ENCODE peak calls at places on chromosomes 3 and 15, in seven cellular contexts. G is fibroblast of lung, H is WTC11, U is germinal center, N is HCT116, O is stomach, Z is AML-193. Q is an unnamed sample.

GRCh38 chr3:46987485-46988401 is 8.3 kb downstream of the NBEAL2 start:
- DNase-seq in O (peak), H (peak), U (peak), N (no peak), G (no peak), Z (peak), Q (peak)

GRCh38 chr15:25504307-25504706 is 65.5 kb upstream of the UBE3A start:
- DNase-seq in Z (no peak), N (no peak), O (no peak), H (no peak), U (no peak), G (no peak), Q (no peak)

GRCh38 chr15:79065744-79066376 is 24.7 kb downstream of the RASGRF1 start:
- DNase-seq in Z (no peak), U (peak), G (no peak), N (no peak), H (no peak), O (no peak), Q (no peak)

GRCh38 chr3:21795152-21795837 is 44.3 kb upstream of the ZNF385D start:
- DNase-seq in G (no peak), Z (no peak), N (no peak), H (no peak), U (no peak), O (no peak), Q (no peak)

GRCh38 chr3:131856171-131856570 is 178.6 kb downstream of the CPNE4 start:
- DNase-seq in N (no peak), Z (no peak), H (no peak), O (no peak), U (no peak), G (no peak), Q (no peak)

GRCh38 chr3:117282506-117282905 is 572.9 kb downstream of the TUSC7 start:
- DNase-seq in G (no peak), Z (no peak), U (no peak), O (no peak), N (no peak), H (no peak), Q (no peak)

GRCh38 chr3:131762981-131763380 is 260.2 kb upstream of the MRPL3 start:
- DNase-seq in G (no peak), N (no peak), U (no peak), H (no peak), O (no peak), Z (no peak), Q (no peak)

GRCh38 chr15:73697033-73697467 is 12.9 kb downstream of the CD276 start:
- DNase-seq in N (no peak), G (peak), H (peak), U (peak), Z (peak), O (peak), Q (peak)

GRCh38 chr3:118267588-118267987 is 767.1 kb downstream of the IGSF11 start:
- DNase-seq in U (no peak), O (no peak), G (no peak), Z (no peak), N (no peak), H (no peak), Q (no peak)

GRCh38 chr3:64188810-64189560 is 36.3 kb downstream of the PRICKLE2 start:
- DNase-seq in H (no peak), G (peak), U (no peak), Z (no peak), O (no peak), N (no peak), Q (no peak)

GRCh38 chr3:127019449-127019848 is 36.5 kb downstream of the PLXNA1 start:
- DNase-seq in O (no peak), H (no peak), U (no peak), Z (no peak), G (no peak), N (no peak), Q (no peak)

GRCh38 chr3:113890256-113890900 is 51.8 kb downstream of the GRAMD1C start:
- DNase-seq in N (no peak), U (no peak), Z (no peak), H (peak), O (no peak), G (no peak), Q (no peak)

GRCh38 chr3:37282996-37283395 is 108.6 kb upstream of the LRRFIP2 start:
- DNase-seq in H (no peak), G (no peak), Z (no peak), U (no peak), N (no peak), O (no peak), Q (no peak)

GRCh38 chr15:73760777-73761329 is 7.7 kb upstream of the INSYN1 start:
- DNase-seq in Z (no peak), H (no peak), O (no peak), N (no peak), U (no peak), G (no peak), Q (no peak)

GRCh38 chr3:132788299-132788698 is 66.1 kb upstream of the NPHP3 start:
- DNase-seq in H (no peak), G (peak), O (no peak), N (peak), U (no peak), Z (no peak), Q (no peak)

GRCh38 chr3:197558000-197558399 is 2.2 kb upstream of the BDH1 start:
- DNase-seq in U (no peak), O (no peak), N (no peak), H (no peak), G (no peak), Z (no peak), Q (no peak)